ENCODE peak calls at places on chromosomes 16 and 17, in four cellular contexts. U is H9, I is AML-193, W is AG10803. V is an unnamed sample.

GRCh38 chr16:19502395-19503131 is 19.3 kb downstream of the GDE1 start:
- DNase-seq in U (peak; percentile 75), I (peak; percentile 49), W (peak; percentile 72), V (peak; percentile 51)

GRCh38 chr17:12632785-12633184 is 32.9 kb upstream of the MYOCD start:
- DNase-seq in U (no peak), I (no peak), W (no peak), V (no peak)

GRCh38 chr16:21166561-21166961 is 8.1 kb downstream of the LDAF1 start:
- DNase-seq in U (no peak), I (no peak), W (no peak), V (no peak)

GRCh38 chr17:8875957-8876356 is 8.5 kb upstream of the PIK3R6 start:
- DNase-seq in U (peak; percentile 58), I (no peak), W (peak; percentile 63), V (no peak)

GRCh38 chr17:50348522-50349240 is 2.8 kb downstream of the XYLT2 start:
- DNase-seq in U (peak; percentile 23), I (no peak), W (peak; percentile 36), V (no peak)

GRCh38 chr16:47713225-47713595 is 252.1 kb downstream of the PHKB start:
- DNase-seq in U (no peak), I (no peak), W (peak; percentile 51), V (no peak)

GRCh38 chr17:81043319-81043724 is 8.4 kb downstream of the BAIAP2 start:
- DNase-seq in U (no peak), I (no peak), W (no peak), V (no peak)

GRCh38 chr17:77445908-77446535 is 305.3 kb downstream of the SEC14L1 start:
- DNase-seq in U (no peak), I (peak; percentile 86), W (no peak), V (no peak)

GRCh38 chr16:56866955-56867830 is 2.2 kb downstream of the SLC12A3 start:
- DNase-seq in U (no peak), I (peak; percentile 46), W (peak; percentile 75), V (no peak)

GRCh38 chr17:79437081-79437480 is 173.8 kb downstream of the RBFOX3 start:
- DNase-seq in U (no peak), I (no peak), W (no peak), V (no peak)

GRCh38 chr17:76554131-76554530 is 14.3 kb downstream of the PRCD start:
- DNase-seq in U (no peak), I (no peak), W (no peak), V (no peak)

GRCh38 chr17:4179071-4179470 is 36.1 kb downstream of the CYB5D2 start:
- DNase-seq in U (no peak), I (no peak), W (peak; percentile 26), V (no peak)

GRCh38 chr16:50747206-50747956 is 5.5 kb downstream of the CYLD start:
- DNase-seq in U (no peak), I (peak; percentile 91), W (no peak), V (no peak)

GRCh38 chr17:21815352-21816063 is 123.2 kb downstream of the KCNJ18 start:
- DNase-seq in U (no peak), I (no peak), W (no peak), V (no peak)

GRCh38 chr17:41968676-41969075 is 2.1 kb downstream of the CNP start:
- DNase-seq in U (no peak), I (no peak), W (no peak), V (no peak)

GRCh38 chr17:78611636-78612035 is 34.4 kb upstream of the DNAH17 start:
- DNase-seq in U (no peak), I (no peak), W (peak; percentile 18), V (no peak)

GRCh38 chr17:36524428-36524876 is 10.2 kb downstream of the MYO19 start:
- DNase-seq in U (no peak), I (no peak), W (no peak), V (no peak)

V was measured in caudate nucleus.